ENCODE peak calls at places on chromosomes 3 and 15, in eight cellular contexts. A is CD8-positive, alpha-beta T cell; J is NCI-H1436 treated with DMSO at 0.1 percent for 48 hours; S is NT2/D1; Z is non-pigmented ciliary epithelial cell; K is epithelial cell of esophagus; M is adipocyte; G is ovary. R is an unnamed sample.

GRCh38 chr3:60136606-60137005 is 1086.8 kb upstream of the CFAP20DC start:
- DNase-seq in A (no peak), J (no peak), S (no peak), Z (no peak), K (no peak), M (no peak), G (no peak), R (no peak)

GRCh38 chr15:74420193-74420905 is 13.4 kb downstream of the SEMA7A start:
- DNase-seq in A (no peak), J (no peak), S (no peak), Z (no peak), K (no peak), M (no peak), G (no peak), R (no peak)

GRCh38 chr15:55715355-55716076 is 27.4 kb downstream of the PRTG start:
- DNase-seq in A (no peak), J (no peak), S (peak), Z (no peak), K (no peak), M (peak), G (no peak), R (no peak)

GRCh38 chr3:190385835-190386688 is 1.9 kb upstream of the CLDN16 start:
- DNase-seq in A (no peak), J (no peak), S (no peak), Z (peak), K (peak), M (peak), G (no peak), R (no peak)

GRCh38 chr15:62904511-62904910 is 138.0 kb upstream of the TPM1 start:
- DNase-seq in A (no peak), J (no peak), S (no peak), Z (no peak), K (no peak), M (no peak), G (no peak), R (no peak)

GRCh38 chr3:154050766-154051165 is 70.4 kb upstream of the ARHGEF26 start:
- DNase-seq in A (no peak), J (no peak), S (no peak), Z (no peak), K (no peak), M (no peak), G (no peak), R (no peak)

GRCh38 chr15:78272776-78273175 is 8.4 kb downstream of the DNAJA4 start:
- DNase-seq in A (no peak), J (no peak), S (no peak), Z (no peak), K (no peak), M (no peak), G (no peak), R (no peak)

GRCh38 chr15:69161878-69162213 is 1.4 kb downstream of the GLCE start:
- DNase-seq in A (no peak), J (no peak), S (no peak), Z (no peak), K (no peak), M (no peak), G (no peak), R (no peak)

GRCh38 chr3:18211116-18211515 is 214.0 kb downstream of the SATB1 start:
- DNase-seq in A (no peak), J (no peak), S (no peak), Z (no peak), K (no peak), M (no peak), G (no peak), R (no peak)

GRCh38 chr3:107729686-107730085 is 206.9 kb downstream of the BBX start:
- DNase-seq in A (no peak), J (no peak), S (no peak), Z (no peak), K (no peak), M (no peak), G (no peak), R (no peak)

GRCh38 chr3:46660543-46661523 is 32.6 kb downstream of the ALS2CL start:
- DNase-seq in A (no peak), J (no peak), S (no peak), Z (no peak), K (peak), M (no peak), G (no peak), R (no peak)

GRCh38 chr3:113212155-113212844 is 943 bp downstream of the BOC start:
- DNase-seq in A (no peak), J (no peak), S (no peak), Z (no peak), K (no peak), M (peak), G (peak), R (no peak)

GRCh38 chr3:129106320-129106719 is 15.3 kb downstream of the RAB43 start:
- DNase-seq in A (no peak), J (no peak), S (no peak), Z (no peak), K (no peak), M (no peak), G (no peak), R (no peak)

GRCh38 chr3:160829486-160830009 is 73.5 kb downstream of the PPM1L start:
- DNase-seq in A (no peak), J (no peak), S (no peak), Z (no peak), K (no peak), M (no peak), G (no peak), R (no peak)

GRCh38 chr3:42830437-42831320 is 21.4 kb downstream of the ACKR2 start:
- DNase-seq in A (no peak), J (no peak), S (peak), Z (no peak), K (peak), M (peak), G (no peak), R (peak)

GRCh38 chr3:100611221-100611620 is 1.8 kb downstream of the ADGRG7 start:
- DNase-seq in A (no peak), J (no peak), S (no peak), Z (no peak), K (no peak), M (no peak), G (no peak), R (no peak)

GRCh38 chr15:29134239-29134638 is 135.4 kb downstream of the NSMCE3 start:
- DNase-seq in A (no peak), J (no peak), S (no peak), Z (no peak), K (no peak), M (no peak), G (no peak), R (no peak)

GRCh38 chr3:127730171-127730570 is 57.4 kb downstream of the ABTB1 start:
- DNase-seq in A (no peak), J (no peak), S (no peak), Z (no peak), K (no peak), M (no peak), G (no peak), R (no peak)

GRCh38 chr3:129013491-129013891 is 12.4 kb downstream of the EFCC1 start:
- DNase-seq in A (no peak), J (no peak), S (no peak), Z (no peak), K (no peak), M (no peak), G (no peak), R (peak)

GRCh38 chr3:113264249-113264648 is 52.9 kb downstream of the BOC start:
- DNase-seq in A (no peak), J (no peak), S (peak), Z (no peak), K (peak), M (no peak), G (no peak), R (no peak)

GRCh38 chr3:69444980-69445379 is 59.1 kb upstream of the FRMD4B start:
- DNase-seq in A (no peak), J (no peak), S (no peak), Z (no peak), K (peak), M (no peak), G (no peak), R (no peak)

GRCh38 chr15:69133862-69134519 is 26.4 kb upstream of the GLCE start:
- DNase-seq in A (no peak), J (no peak), S (no peak), Z (no peak), K (no peak), M (no peak), G (no peak), R (no peak)

GRCh38 chr15:29936353-29937049 is 114.2 kb upstream of the TJP1 start:
- DNase-seq in A (no peak), J (no peak), S (no peak), Z (no peak), K (peak), M (no peak), G (no peak), R (no peak)

GRCh38 chr3:172607305-172608121 is 84.3 kb upstream of the TNFSF10 start:
- DNase-seq in A (no peak), J (no peak), S (peak), Z (peak), K (peak), M (no peak), G (no peak), R (no peak)

GRCh38 chr3:186365202-186365974 is 3.4 kb upstream of the DGKG start:
- DNase-seq in A (no peak), J (no peak), S (no peak), Z (no peak), K (peak), M (no peak), G (no peak), R (no peak)

GRCh38 chr15:90343391-90343790 is 8.7 kb upstream of the ZNF774 start:
- DNase-seq in A (no peak), J (no peak), S (no peak), Z (no peak), K (peak), M (no peak), G (no peak), R (no peak)

GRCh38 chr15:29736012-29736744 is 86.1 kb downstream of the TJP1 start:
- DNase-seq in A (no peak), J (no peak), S (no peak), Z (no peak), K (no peak), M (no peak), G (no peak), R (no peak)

GRCh38 chr15:71506946-71507345 is 303.4 kb upstream of the NR2E3 start:
- DNase-seq in A (no peak), J (no peak), S (no peak), Z (no peak), K (no peak), M (no peak), G (no peak), R (no peak)

GRCh38 chr3:127485396-127486170 is 105.0 kb downstream of the TPRA1 start:
- DNase-seq in A (no peak), J (no peak), S (no peak), Z (no peak), K (no peak), M (no peak), G (peak), R (no peak)

GRCh38 chr3:140842984-140843649 is 98.5 kb upstream of the SLC25A36 start:
- DNase-seq in A (no peak), J (no peak), S (no peak), Z (no peak), K (no peak), M (no peak), G (no peak), R (peak)

GRCh38 chr3:61356678-61357077 is 105.4 kb upstream of the FHIT start:
- DNase-seq in A (no peak), J (no peak), S (no peak), Z (no peak), K (no peak), M (no peak), G (no peak), R (no peak)

GRCh38 chr3:52872245-52872644 is 25.1 kb downstream of the STIMATE start:
- DNase-seq in A (no peak), J (no peak), S (no peak), Z (no peak), K (no peak), M (peak), G (no peak), R (no peak)

GRCh38 chr3:15241341-15241740 is 35.3 kb downstream of the CAPN7 start:
- DNase-seq in A (no peak), J (no peak), S (peak), Z (no peak), K (peak), M (peak), G (peak), R (peak)

GRCh38 chr15:93017521-93017920 is 71.5 kb downstream of the RGMA start:
- DNase-seq in A (no peak), J (no peak), S (no peak), Z (no peak), K (no peak), M (peak), G (no peak), R (no peak)

GRCh38 chr3:135440233-135440632 is 525.3 kb upstream of the PPP2R3A start:
- DNase-seq in A (no peak), J (no peak), S (no peak), Z (no peak), K (no peak), M (no peak), G (no peak), R (no peak)

GRCh38 chr3:82715091-82715856 is 953.8 kb upstream of the GBE1 start:
- DNase-seq in A (no peak), J (no peak), S (no peak), Z (no peak), K (no peak), M (no peak), G (no peak), R (no peak)

GRCh38 chr3:5112043-5112442 is 10.0 kb upstream of the ARL8B start:
- DNase-seq in A (no peak), J (no peak), S (no peak), Z (no peak), K (no peak), M (no peak), G (no peak), R (no peak)

GRCh38 chr3:87082806-87083440 is 92.0 kb upstream of the VGLL3 start:
- DNase-seq in A (no peak), J (no peak), S (peak), Z (no peak), K (peak), M (peak), G (peak), R (peak)